ENCODE peak calls at places on chromosomes 12 and 14, in eight cellular contexts. O is HTR-8/SVneo; M is caudate nucleus; J is foreskin fibroblast; W is CD8-positive, alpha-beta T cell; Q is gastrocnemius medialis; E is hippocampal formation; U is HS-5. N is an unnamed sample.
A peak's percentile ranks its signal among the peaks of the same experiment; 100 is the strongest.

GRCh38 chr12:49705479-49706267 is 1.5 kb downstream of the FMNL3 start:
- DNase-seq in O (peak; percentile 55), M (no peak), J (peak; percentile 69), W (peak; percentile 17), Q (no peak), E (peak; percentile 31), U (peak; percentile 43), N (peak; percentile 16)

GRCh38 chr12:19978193-19978592 is 390.1 kb upstream of the PDE3A start:
- DNase-seq in O (no peak), M (no peak), J (peak; percentile 93), W (no peak), Q (no peak), E (no peak), U (peak; percentile 94), N (no peak)

GRCh38 chr14:58787601-58788000 is 149.8 kb downstream of the DACT1 start:
- DNase-seq in O (no peak), M (no peak), J (no peak), W (no peak), Q (no peak), E (no peak), U (no peak), N (no peak)

GRCh38 chr12:89212339-89212771 is 139.9 kb downstream of the DUSP6 start:
- DNase-seq in O (no peak), M (no peak), J (no peak), W (no peak), Q (no peak), E (no peak), U (no peak), N (no peak)

GRCh38 chr14:92105845-92106094 is 612 bp downstream of the ATXN3 start:
- DNase-seq in O (no peak), M (peak; percentile 60), J (peak; percentile 32), W (no peak), Q (peak; percentile 11), E (no peak), U (no peak), N (peak; percentile 92)

GRCh38 chr12:96876966-96877365 is 30.1 kb upstream of the NEDD1 start:
- DNase-seq in O (no peak), M (no peak), J (no peak), W (no peak), Q (no peak), E (no peak), U (peak; percentile 43), N (no peak)

GRCh38 chr14:100438678-100439592 is 115.8 kb downstream of the SLC25A47 start:
- DNase-seq in O (peak; percentile 86), M (peak; percentile 24), J (peak; percentile 58), W (no peak), Q (no peak), E (no peak), U (peak; percentile 62), N (peak; percentile 83)

GRCh38 chr14:58607131-58607531 is 30.6 kb upstream of the DACT1 start:
- DNase-seq in O (no peak), M (no peak), J (no peak), W (no peak), Q (no peak), E (no peak), U (no peak), N (no peak)

GRCh38 chr12:34166427-34167060 is 144.2 kb downstream of the ALG10 start:
- DNase-seq in O (no peak), M (no peak), J (no peak), W (no peak), Q (no peak), E (no peak), U (no peak), N (no peak)

GRCh38 chr12:93447555-93448265 is 6.0 kb upstream of the UBE2N start:
- DNase-seq in O (no peak), M (no peak), J (no peak), W (no peak), Q (no peak), E (no peak), U (no peak), N (no peak)